ENCODE peak calls at places on chromosomes 11 and 22, in eight cellular contexts. W is mesenchymal stem cell, G is cardiac muscle cell, R is GM23248, M is transverse colon, X is fibroblast of lung, B is tibial nerve, T is heart left ventricle. I is an unnamed sample.

GRCh38 chr11:131095501-131096185 is 179.4 kb upstream of the SNX19 start:
- DNase-seq in W (no peak), G (no peak), R (no peak), M (no peak), X (no peak), B (no peak), T (no peak), I (no peak)

GRCh38 chr22:35313311-35314121 is 13.8 kb downstream of the TOM1 start:
- DNase-seq in W (peak; percentile 81), G (peak; percentile 55), R (peak; percentile 97), M (no peak), X (peak; percentile 96), B (peak; percentile 9), T (peak; percentile 85), I (no peak)

GRCh38 chr11:32221476-32222032 is 130.7 kb downstream of the RCN1 start:
- DNase-seq in W (no peak), G (no peak), R (no peak), M (no peak), X (no peak), B (no peak), T (no peak), I (no peak)

GRCh38 chr22:32123657-32124056 is 35.4 kb downstream of the C22orf42 start:
- DNase-seq in W (no peak), G (no peak), R (no peak), M (no peak), X (no peak), B (no peak), T (no peak), I (no peak)

GRCh38 chr11:78110351-78110750 is 29.1 kb downstream of the ALG8 start:
- DNase-seq in W (no peak), G (no peak), R (peak; percentile 9), M (no peak), X (no peak), B (no peak), T (no peak), I (no peak)

GRCh38 chr11:120519474-120519873 is 7.9 kb downstream of the GRIK4 start:
- DNase-seq in W (no peak), G (no peak), R (no peak), M (no peak), X (no peak), B (no peak), T (no peak), I (no peak)

GRCh38 chr11:124719534-124719933 is 20.2 kb upstream of the NRGN start:
- DNase-seq in W (no peak), G (no peak), R (no peak), M (no peak), X (no peak), B (no peak), T (no peak), I (no peak)

GRCh38 chr22:37161442-37161841 is 11.7 kb upstream of the IL2RB start:
- DNase-seq in W (peak; percentile 26), G (no peak), R (peak; percentile 29), M (no peak), X (no peak), B (no peak), T (no peak), I (peak; percentile 21)

GRCh38 chr22:31241200-31241599 is 29.1 kb downstream of the LIMK2 start:
- DNase-seq in W (peak; percentile 55), G (no peak), R (peak; percentile 52), M (no peak), X (peak; percentile 49), B (no peak), T (no peak), I (no peak)

GRCh38 chr22:42997577-42997976 is 17.4 kb downstream of the PACSIN2 start:
- DNase-seq in W (peak; percentile 49), G (no peak), R (peak; percentile 54), M (no peak), X (no peak), B (no peak), T (no peak), I (no peak)

GRCh38 chr11:44726278-44727113 is at the start of gene TSPAN18:
- DNase-seq in W (no peak), G (peak; percentile 75), R (peak; percentile 32), M (no peak), X (no peak), B (no peak), T (no peak), I (peak; percentile 44)

GRCh38 chr22:37158963-37159290 is 9.2 kb upstream of the IL2RB start:
- DNase-seq in W (no peak), G (no peak), R (no peak), M (no peak), X (no peak), B (no peak), T (no peak), I (no peak)

GRCh38 chr11:83241291-83241946 is 44.7 kb downstream of the CCDC90B start:
- DNase-seq in W (peak; percentile 78), G (peak; percentile 77), R (peak; percentile 81), M (peak; percentile 52), X (peak; percentile 77), B (no peak), T (peak; percentile 41), I (peak; percentile 74)

GRCh38 chr11:113253406-113253805 is 61.0 kb upstream of the TTC12 start:
- DNase-seq in W (no peak), G (no peak), R (no peak), M (no peak), X (no peak), B (no peak), T (no peak), I (no peak)

GRCh38 chr11:4480577-4481539 is 1.6 kb upstream of the OR52K1 start:
- DNase-seq in W (no peak), G (no peak), R (peak; percentile 61), M (no peak), X (peak; percentile 23), B (no peak), T (no peak), I (no peak)

GRCh38 chr22:25386538-25386884 is 167.1 kb downstream of the CRYBB2 start:
- DNase-seq in W (no peak), G (no peak), R (no peak), M (no peak), X (no peak), B (no peak), T (no peak), I (no peak)

GRCh38 chr11:43384393-43384792 is 25.7 kb downstream of the TTC17 start:
- DNase-seq in W (no peak), G (no peak), R (no peak), M (no peak), X (no peak), B (no peak), T (no peak), I (no peak)

GRCh38 chr22:26579331-26579886 is 10.5 kb downstream of the TPST2 start:
- DNase-seq in W (no peak), G (no peak), R (no peak), M (peak; percentile 62), X (no peak), B (no peak), T (no peak), I (no peak)

GRCh38 chr11:40787243-40787642 is 672.2 kb downstream of the LRRC4C start:
- DNase-seq in W (no peak), G (no peak), R (no peak), M (no peak), X (no peak), B (no peak), T (no peak), I (no peak)

GRCh38 chr11:30424851-30425250 is 101.9 kb downstream of the ARL14EP start:
- DNase-seq in W (no peak), G (peak; percentile 43), R (no peak), M (no peak), X (no peak), B (no peak), T (no peak), I (no peak)

GRCh38 chr11:67400942-67401494 is 640 bp downstream of the PPP1CA start:
- DNase-seq in W (peak; percentile 36), G (no peak), R (peak; percentile 55), M (no peak), X (no peak), B (no peak), T (no peak), I (no peak)

GRCh38 chr11:70944141-70944540 is 308.2 kb downstream of the SHANK2 start:
- DNase-seq in W (no peak), G (no peak), R (no peak), M (no peak), X (no peak), B (no peak), T (no peak), I (no peak)
- H3K9me3 ChIP-seq in W (peaks cover 23% of the 10 kb centered on the region), G (no peaks in the 10 kb centered on the region), R (no peaks in the 10 kb centered on the region), M (peaks cover 17% of the 10 kb centered on the region), X (no peaks in the 10 kb centered on the region), B (no peaks in the 10 kb centered on the region), T (no peaks in the 10 kb centered on the region), I (peaks cover 13% of the 10 kb centered on the region)

DNA sequence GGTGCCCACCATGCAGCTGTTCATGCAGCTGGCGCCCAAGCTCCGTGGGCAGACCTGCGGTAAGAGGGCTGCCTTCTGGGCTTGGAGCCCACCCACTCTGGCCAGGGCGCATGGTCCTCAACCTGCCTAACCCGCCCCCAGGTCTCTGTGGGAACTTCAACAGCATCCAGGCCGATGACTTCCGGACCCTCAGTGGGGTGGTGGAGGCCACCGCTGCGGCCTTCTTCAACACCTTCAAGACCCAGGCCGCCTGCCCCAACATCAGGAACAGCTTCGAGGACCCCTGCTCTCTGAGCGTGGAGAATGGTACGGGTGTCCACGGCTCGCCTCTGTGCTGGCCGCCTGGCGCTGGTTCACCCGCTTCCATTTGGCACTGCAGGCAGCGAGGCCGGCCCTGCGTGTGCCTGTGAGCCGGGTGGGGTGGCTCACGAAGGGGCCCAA is 11.0 kb downstream of the MUC5AC start:
- DNase-seq in W (no peak), G (no peak), R (no peak), M (no peak), X (no peak), B (no peak), T (no peak), I (no peak)
- H3K9me3 ChIP-seq in W (no peaks in the 10 kb centered on the region), G (no peaks in the 10 kb centered on the region), R (no peaks in the 10 kb centered on the region), M (no peaks in the 10 kb centered on the region), X (no peaks in the 10 kb centered on the region), B (no peaks in the 10 kb centered on the region), T (no peaks in the 10 kb centered on the region), I (no peaks in the 10 kb centered on the region)

DNA sequence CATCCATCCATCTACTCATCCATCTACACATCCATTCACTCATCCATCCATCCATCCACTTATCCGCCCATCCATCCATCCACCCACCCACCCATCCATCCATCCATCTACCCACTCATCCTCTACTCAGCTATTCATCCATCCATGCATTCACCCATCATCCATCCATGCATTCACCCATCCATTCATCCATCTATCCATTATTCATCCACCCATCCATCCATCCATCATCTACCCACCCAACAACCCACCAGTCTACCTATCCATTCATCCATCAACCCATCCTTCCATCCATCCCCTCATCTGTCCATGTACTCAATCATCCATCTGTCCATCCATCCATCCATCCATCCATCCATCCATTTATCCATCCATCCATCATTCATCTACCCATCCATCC is 972.7 kb downstream of the BRD1 start:
- DNase-seq in W (no peak), G (no peak), R (no peak), M (no peak), X (no peak), B (no peak), T (no peak), I (no peak)
- H3K9me3 ChIP-seq in W (no peaks in the 10 kb centered on the region), G (no peaks in the 10 kb centered on the region), R (no peaks in the 10 kb centered on the region), M (no peaks in the 10 kb centered on the region), X (no peaks in the 10 kb centered on the region), B (no peaks in the 10 kb centered on the region), T (no peaks in the 10 kb centered on the region), I (no peaks in the 10 kb centered on the region)

DNA sequence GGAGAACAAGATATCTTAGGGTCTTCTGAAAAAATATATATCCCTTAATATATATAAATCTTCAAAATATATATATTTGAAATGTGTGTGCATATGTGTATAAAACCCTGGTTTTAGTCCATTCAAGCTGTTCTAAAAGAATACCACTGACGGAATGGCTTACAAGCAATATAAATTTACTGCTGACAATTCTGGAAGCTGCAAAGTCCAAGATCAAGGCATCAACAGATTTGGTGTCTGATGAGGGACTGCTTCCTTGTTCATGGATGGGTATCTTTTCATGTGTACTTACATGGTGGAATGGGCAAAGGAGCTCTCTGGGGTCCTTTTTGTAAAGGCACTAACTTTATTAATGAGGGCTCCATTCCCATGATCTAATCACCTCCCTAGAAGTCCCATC is 6.8 kb downstream of the NXPE2 start:
- DNase-seq in W (no peak), G (no peak), R (no peak), M (no peak), X (no peak), B (no peak), T (no peak), I (no peak)
- H3K9me3 ChIP-seq in W (peaks cover 34% of the 10 kb centered on the region), G (no peaks in the 10 kb centered on the region), R (no peaks in the 10 kb centered on the region), M (peaks cover 3% of the 10 kb centered on the region), X (no peaks in the 10 kb centered on the region), B (no peaks in the 10 kb centered on the region), T (no peaks in the 10 kb centered on the region), I (peaks cover 17% of the 10 kb centered on the region)

I was measured in A673.